ENCODE peak calls at places on chromosomes 3 and 15, in nine cellular contexts. K, V, C, T, X, F, J, I and H are unnamed samples.

GRCh38 chr3:42120866-42121265 is 29.7 kb downstream of the TRAK1 start:
- DNase-seq in I (no peak), C (no peak), F (no peak), V (no peak), J (no peak), T (peak; percentile 12), K (no peak), X (no peak), H (no peak)

GRCh38 chr3:30518201-30518864 is 88.1 kb upstream of the TGFBR2 start:
- DNase-seq in K (peak; percentile 75), T (peak; percentile 89), F (no peak), X (no peak), J (no peak), V (no peak), C (peak; percentile 80), I (no peak), H (no peak)

GRCh38 chr3:161498259-161498921 is 1.8 kb downstream of the OTOL1 start:
- DNase-seq in C (no peak), X (no peak), F (no peak), V (no peak), T (no peak), J (no peak), I (no peak), K (no peak), H (no peak)

GRCh38 chr3:113186566-113186965 is 24.8 kb upstream of the BOC start:
- DNase-seq in K (no peak), F (no peak), T (no peak), X (no peak), V (no peak), I (no peak), C (no peak), J (no peak), H (no peak)

GRCh38 chr3:39104961-39105686 is 2.3 kb downstream of the GORASP1 start:
- DNase-seq in J (no peak), C (no peak), V (no peak), K (no peak), I (no peak), T (peak; percentile 70), X (no peak), F (no peak), H (no peak)

GRCh38 chr3:192434186-192434585 is 293.2 kb downstream of the FGF12 start:
- DNase-seq in K (no peak), C (no peak), J (no peak), I (no peak), X (no peak), F (no peak), T (no peak), V (no peak), H (no peak)

GRCh38 chr3:184428561-184429175 is 48.8 kb downstream of the CHRD start:
- DNase-seq in T (no peak), I (no peak), F (no peak), J (peak; percentile 21), C (no peak), K (no peak), X (no peak), V (no peak), H (no peak)

GRCh38 chr3:32423956-32424558 is 32.4 kb downstream of the CMTM7 start:
- DNase-seq in V (no peak), J (no peak), F (no peak), X (no peak), K (no peak), C (peak; percentile 52), T (peak; percentile 76), I (no peak), H (no peak)

GRCh38 chr3:119891944-119892721 is 110.2 kb downstream of the NR1I2 start:
- DNase-seq in V (peak; percentile 28), C (no peak), F (peak; percentile 83), I (peak; percentile 43), J (peak; percentile 83), T (peak; percentile 41), X (peak; percentile 33), K (peak; percentile 74), H (peak; percentile 67)

GRCh38 chr3:43531835-43532234 is 90.0 kb downstream of the ANO10 start:
- DNase-seq in X (no peak), J (no peak), F (no peak), V (no peak), I (no peak), C (no peak), T (no peak), K (peak; percentile 60), H (no peak)

GRCh38 chr3:134453631-134454030 is 32.2 kb downstream of the ANAPC13 start:
- DNase-seq in I (no peak), J (no peak), F (peak; percentile 57), V (no peak), C (no peak), K (peak; percentile 5), T (no peak), X (no peak), H (peak; percentile 18)

GRCh38 chr15:77852241-77853007 is 219.7 kb upstream of the LINGO1 start:
- DNase-seq in X (no peak), I (no peak), V (no peak), C (no peak), F (no peak), J (no peak), K (no peak), T (no peak), H (no peak)

GRCh38 chr15:42184313-42184712 is 23.8 kb downstream of the VPS39 start:
- DNase-seq in I (no peak), T (no peak), X (no peak), J (no peak), F (no peak), V (no peak), C (no peak), K (no peak), H (no peak)